ENCODE peak calls at places on chromosome 10, in nine cellular contexts. D, P, E, B, U, C, A, H and I are unnamed samples.

GRCh38 chr10:13969118-13969791 is 361.5 kb downstream of the FRMD4A start:
- DNase-seq in D (no peak), P (no peak), E (no peak), B (no peak), U (peak; percentile 94), C (no peak), A (no peak), H (no peak), I (no peak)

GRCh38 chr10:78905940-78906308 is 162.8 kb upstream of the ZMIZ1 start:
- DNase-seq in D (no peak), P (peak; percentile 28), E (no peak), B (peak; percentile 54), U (no peak), C (no peak), A (no peak), H (no peak), I (no peak)

GRCh38 chr10:50740351-50740688 is 584 bp downstream of the ASAH2B start:
- DNase-seq in D (no peak), P (no peak), E (no peak), B (peak; percentile 6), U (peak; percentile 68), C (no peak), A (no peak), H (peak; percentile 77), I (peak; percentile 55)

GRCh38 chr10:98076086-98076485 is 45.7 kb upstream of the CRTAC1 start:
- DNase-seq in D (no peak), P (no peak), E (no peak), B (no peak), U (no peak), C (no peak), A (no peak), H (no peak), I (no peak)

GRCh38 chr10:24349379-24350110 is 140.6 kb downstream of the KIAA1217 start:
- DNase-seq in D (no peak), P (no peak), E (no peak), B (no peak), U (peak; percentile 74), C (no peak), A (no peak), H (peak; percentile 43), I (peak; percentile 56)

GRCh38 chr10:78658645-78659632 is 409.8 kb upstream of the ZMIZ1 start:
- DNase-seq in D (no peak), P (no peak), E (peak; percentile 29), B (no peak), U (no peak), C (no peak), A (no peak), H (no peak), I (no peak)

GRCh38 chr10:31697271-31698168 is 231.1 kb downstream of the ARHGAP12 start:
- DNase-seq in D (peak; percentile 83), P (peak; percentile 97), E (no peak), B (no peak), U (no peak), C (peak; percentile 57), A (peak; percentile 83), H (peak; percentile 81), I (peak; percentile 31)

GRCh38 chr10:61119573-61119972 is 175.6 kb upstream of the RHOBTB1 start:
- DNase-seq in D (no peak), P (no peak), E (no peak), B (no peak), U (no peak), C (no peak), A (no peak), H (no peak), I (no peak)

GRCh38 chr10:45239642-45240041 is 75.8 kb downstream of the OR13A1 start:
- DNase-seq in D (no peak), P (no peak), E (no peak), B (no peak), U (no peak), C (no peak), A (no peak), H (peak; percentile 33), I (peak; percentile 6)

GRCh38 chr10:11068861-11069633 is 51.4 kb downstream of the CELF2 start:
- DNase-seq in D (no peak), P (no peak), E (no peak), B (no peak), U (no peak), C (no peak), A (no peak), H (no peak), I (no peak)

GRCh38 chr10:5666324-5667220 is at the start of gene ASB13:
- DNase-seq in D (peak; percentile 76), P (no peak), E (peak; percentile 32), B (peak; percentile 89), U (peak; percentile 49), C (no peak), A (peak; percentile 71), H (peak; percentile 30), I (no peak)

DNA sequence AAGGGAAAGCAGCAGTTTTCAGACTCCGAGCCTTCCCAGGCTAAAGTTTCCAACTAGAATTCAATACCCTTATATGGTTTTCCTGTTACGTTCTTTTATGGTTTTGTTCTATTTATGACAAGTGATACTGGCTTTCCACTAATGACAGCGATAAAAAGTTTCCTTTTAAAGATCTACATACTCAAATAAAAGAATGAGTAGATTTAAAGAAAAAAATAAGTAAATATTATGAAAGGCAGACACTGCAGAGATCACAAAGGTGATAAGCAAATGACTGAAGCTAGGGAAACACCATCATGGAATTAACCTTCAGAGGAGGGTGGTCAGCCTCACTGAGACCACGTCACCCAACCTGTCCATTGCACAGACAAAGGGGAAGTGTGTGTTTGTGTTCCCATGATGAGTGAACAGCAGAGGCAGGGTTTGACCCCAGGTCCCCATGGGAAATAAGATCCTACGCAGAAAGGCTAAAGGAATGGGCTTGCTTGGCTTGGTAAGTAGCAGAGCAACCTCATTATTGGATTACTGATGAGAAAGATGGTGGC is 4.0 kb downstream of the VSIR start:
- DNase-seq in D (no peak), P (no peak), E (peak; percentile 48), B (no peak), U (no peak), C (no peak), A (no peak), H (peak; percentile 72), I (no peak)
- H3K4me3 ChIP-seq in D (peak overlapping the region; percentile 68), P (peak overlapping the region; percentile 87), E (peak overlapping the region; percentile 16), B (no peak overlapping the region), U (peak overlapping the region; percentile 33), C (peak overlapping the region; percentile 25), A (peak overlapping the region; percentile 24), H (peak overlapping the region; percentile 44), I (no peak overlapping the region)

DNA sequence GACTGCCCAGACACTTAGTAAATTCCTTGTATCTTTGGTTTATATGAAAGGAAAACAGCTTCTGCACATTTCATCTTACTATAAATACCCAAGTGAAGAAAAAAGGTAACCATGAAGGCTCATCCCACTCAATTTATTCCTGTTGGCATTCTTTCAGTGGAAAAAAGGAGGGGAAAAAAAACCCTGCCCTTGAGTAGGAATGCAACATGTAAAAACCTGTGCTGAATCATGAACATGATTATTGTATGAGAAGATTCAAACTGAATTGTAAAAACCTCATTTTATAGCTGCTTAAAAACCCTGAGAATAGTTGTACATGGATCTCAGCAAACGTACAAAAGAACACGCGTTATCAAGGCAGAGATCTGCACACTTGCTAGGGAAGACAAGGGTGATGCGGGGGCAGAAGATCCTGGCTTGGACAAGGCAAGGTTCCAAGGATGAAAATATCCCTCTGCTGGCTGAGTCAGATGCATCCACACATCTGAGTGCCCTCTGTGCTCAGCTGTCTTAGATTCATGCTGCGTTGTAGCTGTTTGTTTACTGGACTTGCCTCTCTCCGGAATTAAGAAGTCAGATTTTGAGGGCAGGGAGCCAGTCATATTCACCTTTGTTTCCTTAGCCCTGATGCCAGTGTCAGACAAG is 658.2 kb downstream of the PARD3 start:
- DNase-seq in D (no peak), P (no peak), E (no peak), B (no peak), U (peak; percentile 71), C (peak; percentile 21), A (peak; percentile 33), H (peak; percentile 72), I (no peak)
- TF ChIP-seq CTCF in D (no peak), P (no peak), E (no peak), B (no peak), U (peak; percentile 55), C (peak; percentile 44), A (no peak), H (peak; percentile 18), I (no peak)

GRCh38 chr10:117540640-117541404 is 1.7 kb upstream of the EMX2 start:
- DNase-seq in D (no peak), P (no peak), E (no peak), B (no peak), U (no peak), C (no peak), A (no peak), H (no peak), I (no peak)
- H3K4me3 ChIP-seq in D (no peak overlapping the region), P (no peak overlapping the region), E (no peak overlapping the region), B (peak overlapping the region; percentile 83), U (no peak overlapping the region), C (no peak overlapping the region), A (peak overlapping the region; percentile 77), H (peak overlapping the region; percentile 66), I (no peak overlapping the region)

GRCh38 chr10:124262249-124262865 is 156.4 kb downstream of the OAT start:
- DNase-seq in D (peak; percentile 25), P (no peak), E (no peak), B (no peak), U (no peak), C (no peak), A (no peak), H (no peak), I (no peak)
- TF ChIP-seq CTCF in D (no peak), P (no peak), E (no peak), B (no peak), U (peak; percentile 2), C (no peak), A (peak; percentile 22), H (peak; percentile 4), I (no peak)

GRCh38 chr10:76487582-76487981 is 1056.2 kb downstream of the LRMDA start:
- DNase-seq in D (no peak), P (no peak), E (no peak), B (no peak), U (no peak), C (no peak), A (no peak), H (no peak), I (no peak)
- H3K4me3 ChIP-seq in D (no peak overlapping the region), P (no peak overlapping the region), E (no peak overlapping the region), B (no peak overlapping the region), U (no peak overlapping the region), C (no peak overlapping the region), A (no peak overlapping the region), H (no peak overlapping the region), I (no peak overlapping the region)

GRCh38 chr10:88728107-88728763 is 22.2 kb downstream of the LIPK start:
- DNase-seq in D (peak; percentile 32), P (no peak), E (peak; percentile 27), B (peak; percentile 81), U (peak; percentile 3), C (no peak), A (no peak), H (peak; percentile 21), I (no peak)
- TF ChIP-seq CTCF in D (no peak), P (no peak), E (peak; percentile 60), B (peak; percentile 76), U (peak; percentile 43), C (peak; percentile 2), A (no peak), H (peak; percentile 56), I (peak; percentile 3)